ENCODE peak calls at places on chromosomes 4 and X, in seven cellular contexts. One of them, this sample, is unnamed.

GRCh38 chr4:154736774-154737173 is 7.0 kb upstream of the LRAT start:
- DNase-seq in cardiac muscle cell: no peak
- DNase-seq in transverse colon: no peak
- DNase-seq in PC-9: no peak
- DNase-seq in tibial nerve: no peak
- DNase-seq in heart left ventricle: no peak
- DNase-seq in PC-3: no peak
- DNase-seq in this sample: no peak

GRCh38 chr4:133152801-133153526 is 3.9 kb downstream of the PCDH10 start:
- DNase-seq in PC-9: no peak
- DNase-seq in cardiac muscle cell: peak; percentile 27
- DNase-seq in PC-3: no peak
- DNase-seq in tibial nerve: no peak
- DNase-seq in heart left ventricle: no peak
- DNase-seq in transverse colon: no peak
- DNase-seq in this sample: peak; percentile 8

GRCh38 chr4:10589308-10589707 is 95.3 kb downstream of the CLNK start:
- DNase-seq in heart left ventricle: no peak
- DNase-seq in tibial nerve: no peak
- DNase-seq in PC-3: no peak
- DNase-seq in cardiac muscle cell: no peak
- DNase-seq in PC-9: no peak
- DNase-seq in transverse colon: no peak
- DNase-seq in this sample: no peak

GRCh38 chrX:30930679-30931078 is 41.6 kb upstream of the TAB3 start:
- DNase-seq in transverse colon: no peak
- DNase-seq in tibial nerve: no peak
- DNase-seq in cardiac muscle cell: no peak
- DNase-seq in PC-9: no peak
- DNase-seq in heart left ventricle: no peak
- DNase-seq in PC-3: no peak
- DNase-seq in this sample: no peak

GRCh38 chr4:8205749-8206611 is 6.9 kb downstream of the SH3TC1 start:
- DNase-seq in PC-9: no peak
- DNase-seq in PC-3: no peak
- DNase-seq in heart left ventricle: no peak
- DNase-seq in transverse colon: no peak
- DNase-seq in cardiac muscle cell: no peak
- DNase-seq in tibial nerve: no peak
- DNase-seq in this sample: no peak

GRCh38 chrX:148290937-148291336 is 209.5 kb upstream of the AFF2 start:
- DNase-seq in transverse colon: no peak
- DNase-seq in PC-9: no peak
- DNase-seq in cardiac muscle cell: no peak
- DNase-seq in PC-3: no peak
- DNase-seq in tibial nerve: no peak
- DNase-seq in heart left ventricle: no peak
- DNase-seq in this sample: no peak

GRCh38 chr4:157045507-157046127 is 30.3 kb upstream of the GLRB start:
- DNase-seq in tibial nerve: no peak
- DNase-seq in PC-9: peak; percentile 52
- DNase-seq in heart left ventricle: no peak
- DNase-seq in PC-3: peak; percentile 67
- DNase-seq in transverse colon: peak; percentile 9
- DNase-seq in cardiac muscle cell: peak; percentile 63
- DNase-seq in this sample: peak; percentile 10

GRCh38 chr4:75995727-75996126 is 5.0 kb upstream of the SDAD1 start:
- DNase-seq in PC-3: peak; percentile 73
- DNase-seq in tibial nerve: no peak
- DNase-seq in heart left ventricle: no peak
- DNase-seq in cardiac muscle cell: peak; percentile 68
- DNase-seq in transverse colon: no peak
- DNase-seq in PC-9: peak; percentile 44
- DNase-seq in this sample: no peak

GRCh38 chr4:65865489-65865888 is 195.2 kb upstream of the EPHA5 start:
- DNase-seq in heart left ventricle: no peak
- DNase-seq in PC-3: peak; percentile 77
- DNase-seq in cardiac muscle cell: peak; percentile 32
- DNase-seq in transverse colon: no peak
- DNase-seq in tibial nerve: no peak
- DNase-seq in PC-9: no peak
- DNase-seq in this sample: peak; percentile 12

GRCh38 chr4:917466-917865 is 14.7 kb downstream of the GAK start:
- DNase-seq in transverse colon: no peak
- DNase-seq in cardiac muscle cell: no peak
- DNase-seq in tibial nerve: no peak
- DNase-seq in PC-9: no peak
- DNase-seq in heart left ventricle: no peak
- DNase-seq in PC-3: no peak
- DNase-seq in this sample: no peak

GRCh38 chr4:1309261-1310010 is 19.7 kb downstream of the MAEA start:
- DNase-seq in transverse colon: peak; percentile 79
- DNase-seq in cardiac muscle cell: peak; percentile 93
- DNase-seq in heart left ventricle: peak; percentile 92
- DNase-seq in PC-3: no peak
- DNase-seq in tibial nerve: peak; percentile 81
- DNase-seq in PC-9: no peak
- DNase-seq in this sample: peak; percentile 96

GRCh38 chr4:1470393-1470670 is 64.1 kb upstream of the NKX1-1 start:
- DNase-seq in tibial nerve: no peak
- DNase-seq in PC-9: no peak
- DNase-seq in transverse colon: no peak
- DNase-seq in heart left ventricle: no peak
- DNase-seq in PC-3: no peak
- DNase-seq in cardiac muscle cell: no peak
- DNase-seq in this sample: no peak

GRCh38 chrX:44569122-44569521 is 26.5 kb upstream of the FUNDC1 start:
- DNase-seq in PC-3: no peak
- DNase-seq in PC-9: no peak
- DNase-seq in transverse colon: no peak
- DNase-seq in heart left ventricle: no peak
- DNase-seq in tibial nerve: no peak
- DNase-seq in cardiac muscle cell: no peak
- DNase-seq in this sample: no peak

GRCh38 chr4:34371676-34372075 is 1872.6 kb downstream of the ARAP2 start:
- DNase-seq in cardiac muscle cell: peak; percentile 70
- DNase-seq in transverse colon: no peak
- DNase-seq in PC-3: no peak
- DNase-seq in PC-9: no peak
- DNase-seq in heart left ventricle: no peak
- DNase-seq in tibial nerve: no peak
- DNase-seq in this sample: peak; percentile 21

GRCh38 chrX:43804021-43804420 is 78.2 kb downstream of the MAOB start:
- DNase-seq in heart left ventricle: no peak
- DNase-seq in tibial nerve: no peak
- DNase-seq in transverse colon: no peak
- DNase-seq in PC-3: peak; percentile 56
- DNase-seq in cardiac muscle cell: no peak
- DNase-seq in PC-9: no peak
- DNase-seq in this sample: no peak

GRCh38 chr4:89306486-89307184 is 965 bp downstream of the GPRIN3 start:
- DNase-seq in PC-3: no peak
- DNase-seq in heart left ventricle: no peak
- DNase-seq in cardiac muscle cell: no peak
- DNase-seq in PC-9: no peak
- DNase-seq in tibial nerve: no peak
- DNase-seq in transverse colon: no peak
- DNase-seq in this sample: no peak

GRCh38 chr4:89305712-89306437 is 1.7 kb downstream of the GPRIN3 start:
- DNase-seq in transverse colon: no peak
- DNase-seq in PC-9: no peak
- DNase-seq in tibial nerve: no peak
- DNase-seq in heart left ventricle: no peak
- DNase-seq in cardiac muscle cell: no peak
- DNase-seq in PC-3: no peak
- DNase-seq in this sample: no peak

GRCh38 chr4:89307185-89307445 is 485 bp downstream of the GPRIN3 start:
- DNase-seq in heart left ventricle: no peak
- DNase-seq in PC-9: no peak
- DNase-seq in cardiac muscle cell: no peak
- DNase-seq in tibial nerve: no peak
- DNase-seq in PC-3: no peak
- DNase-seq in transverse colon: no peak
- DNase-seq in this sample: no peak

GRCh38 chr4:89307446-89308160 is at the start of gene GPRIN3:
- DNase-seq in heart left ventricle: peak; percentile 66
- DNase-seq in cardiac muscle cell: peak; percentile 71
- DNase-seq in transverse colon: peak; percentile 66
- DNase-seq in PC-3: no peak
- DNase-seq in PC-9: no peak
- DNase-seq in tibial nerve: peak; percentile 16
- DNase-seq in this sample: peak; percentile 50

GRCh38 chr4:89308161-89308500 is 531 bp upstream of the GPRIN3 start:
- DNase-seq in PC-9: no peak
- DNase-seq in PC-3: no peak
- DNase-seq in tibial nerve: no peak
- DNase-seq in heart left ventricle: no peak
- DNase-seq in transverse colon: no peak
- DNase-seq in cardiac muscle cell: no peak
- DNase-seq in this sample: no peak
- H3K27me3 ChIP-seq in PC-9: no peaks in the 10 kb centered on the region
- H3K27me3 ChIP-seq in PC-3: peaks cover 54% of the 10 kb centered on the region
- H3K27me3 ChIP-seq in tibial nerve: no peaks in the 10 kb centered on the region
- H3K27me3 ChIP-seq in heart left ventricle: no peaks in the 10 kb centered on the region
- H3K27me3 ChIP-seq in transverse colon: no peaks in the 10 kb centered on the region
- H3K27me3 ChIP-seq in cardiac muscle cell: no peaks in the 10 kb centered on the region
- H3K27me3 ChIP-seq in this sample: peaks cover 39% of the 10 kb centered on the region

GRCh38 chr4:15786743-15787142 is 8.6 kb downstream of the CD38 start:
- DNase-seq in cardiac muscle cell: no peak
- DNase-seq in tibial nerve: no peak
- DNase-seq in PC-3: no peak
- DNase-seq in PC-9: no peak
- DNase-seq in transverse colon: no peak
- DNase-seq in heart left ventricle: no peak
- DNase-seq in this sample: no peak
- H3K9me3 ChIP-seq in cardiac muscle cell: no peaks in the 10 kb centered on the region
- H3K9me3 ChIP-seq in tibial nerve: no peaks in the 10 kb centered on the region
- H3K9me3 ChIP-seq in PC-3: no peaks in the 10 kb centered on the region
- H3K9me3 ChIP-seq in PC-9: no peaks in the 10 kb centered on the region
- H3K9me3 ChIP-seq in transverse colon: no peaks in the 10 kb centered on the region
- H3K9me3 ChIP-seq in heart left ventricle: no peaks in the 10 kb centered on the region
- H3K9me3 ChIP-seq in this sample: no peaks in the 10 kb centered on the region

DNA sequence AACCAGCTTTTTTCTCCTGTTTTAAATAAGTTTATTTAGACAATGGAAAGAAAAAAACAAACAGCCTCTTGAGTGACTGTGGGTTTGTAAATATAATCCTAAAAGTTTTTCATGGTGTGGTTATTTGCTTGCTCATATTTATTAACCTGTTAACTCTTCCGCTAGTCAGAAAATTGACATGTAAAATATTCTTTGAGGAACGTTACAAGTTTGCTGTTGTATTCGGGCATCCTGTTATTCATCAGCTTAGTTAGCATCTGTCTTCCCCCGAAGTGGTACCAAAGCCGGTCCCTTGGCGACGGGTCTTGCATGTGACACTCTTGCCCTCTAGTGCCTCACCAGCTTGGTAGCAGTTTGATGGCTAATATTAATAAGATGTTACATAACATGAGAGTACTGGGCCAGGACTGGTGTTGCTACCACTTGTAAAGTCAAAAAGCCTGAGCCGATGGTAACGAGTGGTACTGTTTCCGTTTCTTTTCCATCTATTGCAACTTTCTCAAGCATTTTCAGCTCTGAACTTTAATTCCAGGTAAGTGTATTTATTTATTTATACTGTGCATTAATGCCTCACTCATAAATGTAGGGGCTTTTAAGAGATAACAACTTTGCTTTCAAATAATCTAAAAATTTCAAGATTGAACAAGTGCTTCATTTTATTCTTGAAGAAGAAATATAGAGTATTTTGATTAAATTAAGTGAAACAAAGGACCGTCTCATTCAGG is at the start of gene NDST3:
- DNase-seq in tibial nerve: peak; percentile 26
- DNase-seq in cardiac muscle cell: peak; percentile 87
- DNase-seq in heart left ventricle: peak; percentile 28
- DNase-seq in PC-3: peak; percentile 66
- DNase-seq in transverse colon: peak; percentile 39
- DNase-seq in PC-9: peak; percentile 58
- DNase-seq in this sample: peak; percentile 86
- H3K4me3 ChIP-seq in tibial nerve: peak within 1 kb of the TSS; percentile 57
- H3K4me3 ChIP-seq in cardiac muscle cell: peak within 1 kb of the TSS; percentile 56
- H3K4me3 ChIP-seq in heart left ventricle: peak within 1 kb of the TSS; percentile 37
- H3K4me3 ChIP-seq in PC-3: peak within 1 kb of the TSS; percentile 68
- H3K4me3 ChIP-seq in transverse colon: peak within 1 kb of the TSS; percentile 33
- H3K4me3 ChIP-seq in PC-9: peak within 1 kb of the TSS; percentile 57
- H3K4me3 ChIP-seq in this sample: peak within 1 kb of the TSS; percentile 76

GRCh38 chrX:40007746-40008705 is 89.7 kb downstream of the BCOR start:
- DNase-seq in PC-3: no peak
- DNase-seq in cardiac muscle cell: no peak
- DNase-seq in heart left ventricle: no peak
- DNase-seq in PC-9: no peak
- DNase-seq in tibial nerve: no peak
- DNase-seq in transverse colon: no peak
- DNase-seq in this sample: no peak

GRCh38 chrX:40008841-40009461 is 88.8 kb downstream of the BCOR start:
- DNase-seq in cardiac muscle cell: peak; percentile 60
- DNase-seq in tibial nerve: no peak
- DNase-seq in heart left ventricle: peak; percentile 67
- DNase-seq in PC-9: no peak
- DNase-seq in PC-3: no peak
- DNase-seq in transverse colon: peak; percentile 29
- DNase-seq in this sample: peak; percentile 82

GRCh38 chrX:40005290-40006011 is 92.3 kb downstream of the BCOR start:
- DNase-seq in PC-9: no peak
- DNase-seq in heart left ventricle: no peak
- DNase-seq in cardiac muscle cell: no peak
- DNase-seq in tibial nerve: no peak
- DNase-seq in transverse colon: no peak
- DNase-seq in PC-3: no peak
- DNase-seq in this sample: no peak

GRCh38 chrX:40006025-40007017 is 91.4 kb downstream of the BCOR start:
- DNase-seq in transverse colon: peak; percentile 71
- DNase-seq in PC-3: no peak
- DNase-seq in PC-9: no peak
- DNase-seq in tibial nerve: no peak
- DNase-seq in heart left ventricle: peak; percentile 65
- DNase-seq in cardiac muscle cell: peak; percentile 62
- DNase-seq in this sample: no peak

GRCh38 chrX:40007136-40007535 is 90.6 kb downstream of the BCOR start:
- DNase-seq in PC-3: no peak
- DNase-seq in transverse colon: no peak
- DNase-seq in heart left ventricle: no peak
- DNase-seq in tibial nerve: no peak
- DNase-seq in cardiac muscle cell: no peak
- DNase-seq in PC-9: no peak
- DNase-seq in this sample: no peak
- H3K27me3 ChIP-seq in PC-3: no peaks in the 10 kb centered on the region
- H3K27me3 ChIP-seq in transverse colon: no peaks in the 10 kb centered on the region
- H3K27me3 ChIP-seq in heart left ventricle: no peaks in the 10 kb centered on the region
- H3K27me3 ChIP-seq in tibial nerve: peaks cover 47% of the 10 kb centered on the region
- H3K27me3 ChIP-seq in cardiac muscle cell: peaks cover 48% of the 10 kb centered on the region
- H3K27me3 ChIP-seq in PC-9: no peaks in the 10 kb centered on the region
- H3K27me3 ChIP-seq in this sample: no peaks in the 10 kb centered on the region

DNA sequence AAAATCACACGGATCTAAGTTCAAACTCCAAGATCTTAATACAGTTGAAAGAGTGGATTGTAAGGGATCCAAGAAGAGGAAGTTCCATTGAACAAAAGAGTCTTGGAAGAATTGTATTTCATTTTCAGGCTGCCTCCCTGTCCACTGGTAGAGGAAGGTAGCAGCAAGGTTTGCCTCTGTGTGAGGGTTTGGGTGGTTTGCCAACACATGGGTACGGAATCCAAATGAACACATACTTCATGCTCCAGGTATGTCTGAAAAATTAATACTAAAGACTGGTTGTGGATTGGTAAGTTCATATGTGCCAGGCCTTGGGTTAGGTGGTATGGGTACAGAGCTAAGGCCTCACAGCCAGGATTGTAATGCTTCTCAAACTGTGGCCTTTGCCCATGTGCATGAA is 523.6 kb upstream of the BOD1L1 start:
- DNase-seq in PC-3: no peak
- DNase-seq in tibial nerve: no peak
- DNase-seq in PC-9: no peak
- DNase-seq in cardiac muscle cell: no peak
- DNase-seq in heart left ventricle: no peak
- DNase-seq in transverse colon: no peak
- DNase-seq in this sample: no peak
- H3K9me3 ChIP-seq in PC-3: no peaks in the 10 kb centered on the region
- H3K9me3 ChIP-seq in tibial nerve: no peaks in the 10 kb centered on the region
- H3K9me3 ChIP-seq in PC-9: no peaks in the 10 kb centered on the region
- H3K9me3 ChIP-seq in cardiac muscle cell: no peaks in the 10 kb centered on the region
- H3K9me3 ChIP-seq in heart left ventricle: no peaks in the 10 kb centered on the region
- H3K9me3 ChIP-seq in transverse colon: no peaks in the 10 kb centered on the region
- H3K9me3 ChIP-seq in this sample: no peaks in the 10 kb centered on the region